ENCODE peak calls at places on chromosomes 11 and 22, in nine cellular contexts. One of them, this sample, is unnamed.

GRCh38 chr11:12224537-12224893 is 114.1 kb downstream of the MICAL2 start:
- DNase-seq in stimulated activated CD8-positive, alpha-beta memory T cell treated with anti-CD3 and anti-CD28 coated beads, Interleukin-4, amount 100 ng/mL, for 1 hour: peak
- DNase-seq in CD4-positive, alpha-beta T cell: peak
- DNase-seq in AG09309: no peak
- DNase-seq in GM23248: no peak
- DNase-seq in Peyer's patch: peak
- DNase-seq in GOT3: peak
- DNase-seq in myocyte: peak
- DNase-seq in Caco-2: no peak
- DNase-seq in this sample: peak

GRCh38 chr11:27902981-27903624 is 202.8 kb upstream of the BDNF start:
- DNase-seq in Caco-2: no peak
- DNase-seq in GM23248: peak
- DNase-seq in myocyte: no peak
- DNase-seq in AG09309: peak
- DNase-seq in Peyer's patch: no peak
- DNase-seq in GOT3: no peak
- DNase-seq in CD4-positive, alpha-beta T cell: no peak
- DNase-seq in stimulated activated CD8-positive, alpha-beta memory T cell treated with anti-CD3 and anti-CD28 coated beads, Interleukin-4, amount 100 ng/mL, for 1 hour: no peak
- DNase-seq in this sample: peak

GRCh38 chr11:103749158-103749557 is 287.3 kb upstream of the DDI1 start:
- DNase-seq in CD4-positive, alpha-beta T cell: no peak
- DNase-seq in Peyer's patch: no peak
- DNase-seq in GM23248: peak
- DNase-seq in Caco-2: no peak
- DNase-seq in myocyte: no peak
- DNase-seq in stimulated activated CD8-positive, alpha-beta memory T cell treated with anti-CD3 and anti-CD28 coated beads, Interleukin-4, amount 100 ng/mL, for 1 hour: no peak
- DNase-seq in GOT3: no peak
- DNase-seq in AG09309: no peak
- DNase-seq in this sample: peak

GRCh38 chr11:132983289-132983688 is 549.0 kb downstream of the OPCML start:
- DNase-seq in Peyer's patch: no peak
- DNase-seq in Caco-2: no peak
- DNase-seq in stimulated activated CD8-positive, alpha-beta memory T cell treated with anti-CD3 and anti-CD28 coated beads, Interleukin-4, amount 100 ng/mL, for 1 hour: no peak
- DNase-seq in AG09309: no peak
- DNase-seq in GOT3: no peak
- DNase-seq in CD4-positive, alpha-beta T cell: no peak
- DNase-seq in GM23248: no peak
- DNase-seq in myocyte: no peak
- DNase-seq in this sample: peak

GRCh38 chr11:65429724-65430405 is 7.3 kb downstream of the NEAT1 start:
- DNase-seq in Peyer's patch: peak
- DNase-seq in CD4-positive, alpha-beta T cell: no peak
- DNase-seq in Caco-2: no peak
- DNase-seq in stimulated activated CD8-positive, alpha-beta memory T cell treated with anti-CD3 and anti-CD28 coated beads, Interleukin-4, amount 100 ng/mL, for 1 hour: no peak
- DNase-seq in GM23248: peak
- DNase-seq in myocyte: peak
- DNase-seq in GOT3: no peak
- DNase-seq in AG09309: peak
- DNase-seq in this sample: peak

GRCh38 chr11:126914941-126915340 is 85.6 kb downstream of the KIRREL3 start:
- DNase-seq in Caco-2: no peak
- DNase-seq in Peyer's patch: no peak
- DNase-seq in stimulated activated CD8-positive, alpha-beta memory T cell treated with anti-CD3 and anti-CD28 coated beads, Interleukin-4, amount 100 ng/mL, for 1 hour: no peak
- DNase-seq in GOT3: no peak
- DNase-seq in GM23248: peak
- DNase-seq in myocyte: no peak
- DNase-seq in AG09309: peak
- DNase-seq in CD4-positive, alpha-beta T cell: no peak
- DNase-seq in this sample: peak

GRCh38 chr11:117917591-117917990 is 11.6 kb downstream of the TMPRSS13 start:
- DNase-seq in Peyer's patch: no peak
- DNase-seq in CD4-positive, alpha-beta T cell: no peak
- DNase-seq in AG09309: no peak
- DNase-seq in GM23248: no peak
- DNase-seq in GOT3: no peak
- DNase-seq in myocyte: no peak
- DNase-seq in Caco-2: no peak
- DNase-seq in stimulated activated CD8-positive, alpha-beta memory T cell treated with anti-CD3 and anti-CD28 coated beads, Interleukin-4, amount 100 ng/mL, for 1 hour: no peak
- DNase-seq in this sample: no peak

GRCh38 chr22:25027959-25028840 is 75.7 kb downstream of the KIAA1671 start:
- DNase-seq in stimulated activated CD8-positive, alpha-beta memory T cell treated with anti-CD3 and anti-CD28 coated beads, Interleukin-4, amount 100 ng/mL, for 1 hour: no peak
- DNase-seq in Peyer's patch: peak
- DNase-seq in Caco-2: peak
- DNase-seq in myocyte: peak
- DNase-seq in GOT3: no peak
- DNase-seq in AG09309: no peak
- DNase-seq in CD4-positive, alpha-beta T cell: no peak
- DNase-seq in GM23248: peak
- DNase-seq in this sample: peak

GRCh38 chr22:24230911-24231656 is 13.8 kb downstream of the GGT5 start:
- DNase-seq in AG09309: no peak
- DNase-seq in myocyte: no peak
- DNase-seq in stimulated activated CD8-positive, alpha-beta memory T cell treated with anti-CD3 and anti-CD28 coated beads, Interleukin-4, amount 100 ng/mL, for 1 hour: peak
- DNase-seq in Peyer's patch: peak
- DNase-seq in GOT3: no peak
- DNase-seq in CD4-positive, alpha-beta T cell: peak
- DNase-seq in GM23248: peak
- DNase-seq in Caco-2: peak
- DNase-seq in this sample: no peak

GRCh38 chr22:37492428-37493344 is 6.5 kb upstream of the MFNG start:
- DNase-seq in GOT3: no peak
- DNase-seq in AG09309: peak
- DNase-seq in myocyte: peak
- DNase-seq in Caco-2: peak
- DNase-seq in GM23248: peak
- DNase-seq in CD4-positive, alpha-beta T cell: peak
- DNase-seq in Peyer's patch: peak
- DNase-seq in stimulated activated CD8-positive, alpha-beta memory T cell treated with anti-CD3 and anti-CD28 coated beads, Interleukin-4, amount 100 ng/mL, for 1 hour: no peak
- DNase-seq in this sample: peak

GRCh38 chr22:43910178-43910695 is 13.4 kb upstream of the PNPLA3 start:
- DNase-seq in stimulated activated CD8-positive, alpha-beta memory T cell treated with anti-CD3 and anti-CD28 coated beads, Interleukin-4, amount 100 ng/mL, for 1 hour: no peak
- DNase-seq in AG09309: no peak
- DNase-seq in GOT3: no peak
- DNase-seq in GM23248: no peak
- DNase-seq in Caco-2: no peak
- DNase-seq in CD4-positive, alpha-beta T cell: no peak
- DNase-seq in myocyte: peak
- DNase-seq in Peyer's patch: no peak
- DNase-seq in this sample: no peak

GRCh38 chr11:29707924-29708323 is 308.9 kb downstream of the KCNA4 start:
- DNase-seq in CD4-positive, alpha-beta T cell: no peak
- DNase-seq in AG09309: no peak
- DNase-seq in Caco-2: no peak
- DNase-seq in GOT3: no peak
- DNase-seq in GM23248: no peak
- DNase-seq in myocyte: no peak
- DNase-seq in stimulated activated CD8-positive, alpha-beta memory T cell treated with anti-CD3 and anti-CD28 coated beads, Interleukin-4, amount 100 ng/mL, for 1 hour: no peak
- DNase-seq in Peyer's patch: no peak
- DNase-seq in this sample: no peak

GRCh38 chr22:45738206-45738605 is 66.6 kb downstream of the ATXN10 start:
- DNase-seq in stimulated activated CD8-positive, alpha-beta memory T cell treated with anti-CD3 and anti-CD28 coated beads, Interleukin-4, amount 100 ng/mL, for 1 hour: no peak
- DNase-seq in GOT3: no peak
- DNase-seq in CD4-positive, alpha-beta T cell: no peak
- DNase-seq in GM23248: peak
- DNase-seq in AG09309: no peak
- DNase-seq in Peyer's patch: no peak
- DNase-seq in Caco-2: no peak
- DNase-seq in myocyte: no peak
- DNase-seq in this sample: no peak

GRCh38 chr11:4523666-4524065 is 21.3 kb upstream of the OR52M1 start:
- DNase-seq in Caco-2: no peak
- DNase-seq in CD4-positive, alpha-beta T cell: no peak
- DNase-seq in AG09309: no peak
- DNase-seq in Peyer's patch: no peak
- DNase-seq in GOT3: no peak
- DNase-seq in GM23248: peak
- DNase-seq in stimulated activated CD8-positive, alpha-beta memory T cell treated with anti-CD3 and anti-CD28 coated beads, Interleukin-4, amount 100 ng/mL, for 1 hour: no peak
- DNase-seq in myocyte: peak
- DNase-seq in this sample: peak

GRCh38 chr11:125797641-125798040 is 9.7 kb downstream of the PATE3 start:
- DNase-seq in GOT3: no peak
- DNase-seq in myocyte: no peak
- DNase-seq in GM23248: no peak
- DNase-seq in stimulated activated CD8-positive, alpha-beta memory T cell treated with anti-CD3 and anti-CD28 coated beads, Interleukin-4, amount 100 ng/mL, for 1 hour: no peak
- DNase-seq in CD4-positive, alpha-beta T cell: no peak
- DNase-seq in Peyer's patch: no peak
- DNase-seq in Caco-2: no peak
- DNase-seq in AG09309: no peak
- DNase-seq in this sample: no peak

GRCh38 chr22:32850591-32851517 is 49.3 kb downstream of the TIMP3 start:
- DNase-seq in GOT3: no peak
- DNase-seq in myocyte: no peak
- DNase-seq in Peyer's patch: peak
- DNase-seq in GM23248: peak
- DNase-seq in AG09309: no peak
- DNase-seq in Caco-2: no peak
- DNase-seq in CD4-positive, alpha-beta T cell: no peak
- DNase-seq in stimulated activated CD8-positive, alpha-beta memory T cell treated with anti-CD3 and anti-CD28 coated beads, Interleukin-4, amount 100 ng/mL, for 1 hour: no peak
- DNase-seq in this sample: no peak

GRCh38 chr11:125593113-125593761 is 585 bp downstream of the STT3A start:
- DNase-seq in AG09309: no peak
- DNase-seq in stimulated activated CD8-positive, alpha-beta memory T cell treated with anti-CD3 and anti-CD28 coated beads, Interleukin-4, amount 100 ng/mL, for 1 hour: no peak
- DNase-seq in Peyer's patch: no peak
- DNase-seq in CD4-positive, alpha-beta T cell: no peak
- DNase-seq in myocyte: peak
- DNase-seq in GOT3: no peak
- DNase-seq in Caco-2: no peak
- DNase-seq in GM23248: peak
- DNase-seq in this sample: peak

GRCh38 chr11:110376711-110377324 is 52.9 kb upstream of the FDX1 start:
- DNase-seq in stimulated activated CD8-positive, alpha-beta memory T cell treated with anti-CD3 and anti-CD28 coated beads, Interleukin-4, amount 100 ng/mL, for 1 hour: no peak
- DNase-seq in Peyer's patch: peak
- DNase-seq in GOT3: no peak
- DNase-seq in AG09309: peak
- DNase-seq in Caco-2: peak
- DNase-seq in myocyte: peak
- DNase-seq in CD4-positive, alpha-beta T cell: no peak
- DNase-seq in GM23248: peak
- DNase-seq in this sample: peak

GRCh38 chr11:17077240-17077519 is 287 bp downstream of the RPS13 start:
- DNase-seq in Peyer's patch: no peak
- DNase-seq in Caco-2: no peak
- DNase-seq in GM23248: peak
- DNase-seq in myocyte: no peak
- DNase-seq in CD4-positive, alpha-beta T cell: no peak
- DNase-seq in AG09309: no peak
- DNase-seq in stimulated activated CD8-positive, alpha-beta memory T cell treated with anti-CD3 and anti-CD28 coated beads, Interleukin-4, amount 100 ng/mL, for 1 hour: peak
- DNase-seq in GOT3: no peak
- DNase-seq in this sample: no peak

GRCh38 chr22:26681395-26681821 is 24.0 kb downstream of the MIAT start:
- DNase-seq in GOT3: no peak
- DNase-seq in Caco-2: peak
- DNase-seq in Peyer's patch: no peak
- DNase-seq in CD4-positive, alpha-beta T cell: no peak
- DNase-seq in myocyte: peak
- DNase-seq in GM23248: peak
- DNase-seq in AG09309: no peak
- DNase-seq in stimulated activated CD8-positive, alpha-beta memory T cell treated with anti-CD3 and anti-CD28 coated beads, Interleukin-4, amount 100 ng/mL, for 1 hour: no peak
- DNase-seq in this sample: peak

GRCh38 chr22:30705710-30706651 is 11.3 kb downstream of the OSBP2 start:
- DNase-seq in stimulated activated CD8-positive, alpha-beta memory T cell treated with anti-CD3 and anti-CD28 coated beads, Interleukin-4, amount 100 ng/mL, for 1 hour: no peak
- DNase-seq in Caco-2: no peak
- DNase-seq in CD4-positive, alpha-beta T cell: no peak
- DNase-seq in myocyte: peak
- DNase-seq in AG09309: peak
- DNase-seq in GM23248: peak
- DNase-seq in GOT3: peak
- DNase-seq in Peyer's patch: no peak
- DNase-seq in this sample: peak

GRCh38 chr11:26960265-26960664 is 33.6 kb upstream of the FIBIN start:
- DNase-seq in AG09309: no peak
- DNase-seq in Peyer's patch: no peak
- DNase-seq in CD4-positive, alpha-beta T cell: no peak
- DNase-seq in Caco-2: no peak
- DNase-seq in GM23248: peak
- DNase-seq in GOT3: no peak
- DNase-seq in myocyte: no peak
- DNase-seq in stimulated activated CD8-positive, alpha-beta memory T cell treated with anti-CD3 and anti-CD28 coated beads, Interleukin-4, amount 100 ng/mL, for 1 hour: no peak
- DNase-seq in this sample: no peak

GRCh38 chr11:9132203-9132878 is 40.9 kb upstream of the SCUBE2 start:
- DNase-seq in GOT3: no peak
- DNase-seq in myocyte: no peak
- DNase-seq in CD4-positive, alpha-beta T cell: no peak
- DNase-seq in GM23248: peak
- DNase-seq in Caco-2: no peak
- DNase-seq in stimulated activated CD8-positive, alpha-beta memory T cell treated with anti-CD3 and anti-CD28 coated beads, Interleukin-4, amount 100 ng/mL, for 1 hour: no peak
- DNase-seq in Peyer's patch: no peak
- DNase-seq in AG09309: no peak
- DNase-seq in this sample: peak

GRCh38 chr11:126337121-126337471 is 18.4 kb upstream of the ST3GAL4 start:
- DNase-seq in Peyer's patch: no peak
- DNase-seq in Caco-2: no peak
- DNase-seq in stimulated activated CD8-positive, alpha-beta memory T cell treated with anti-CD3 and anti-CD28 coated beads, Interleukin-4, amount 100 ng/mL, for 1 hour: no peak
- DNase-seq in CD4-positive, alpha-beta T cell: no peak
- DNase-seq in myocyte: no peak
- DNase-seq in GM23248: no peak
- DNase-seq in AG09309: no peak
- DNase-seq in GOT3: no peak
- DNase-seq in this sample: no peak

GRCh38 chr11:1917523-1918435 is 1.7 kb upstream of the TNNT3 start:
- DNase-seq in Caco-2: no peak
- DNase-seq in myocyte: peak
- DNase-seq in stimulated activated CD8-positive, alpha-beta memory T cell treated with anti-CD3 and anti-CD28 coated beads, Interleukin-4, amount 100 ng/mL, for 1 hour: no peak
- DNase-seq in AG09309: no peak
- DNase-seq in GM23248: peak
- DNase-seq in GOT3: no peak
- DNase-seq in CD4-positive, alpha-beta T cell: no peak
- DNase-seq in Peyer's patch: no peak
- DNase-seq in this sample: no peak

GRCh38 chr11:85935751-85936150 is 80.6 kb downstream of the CCDC83 start:
- DNase-seq in stimulated activated CD8-positive, alpha-beta memory T cell treated with anti-CD3 and anti-CD28 coated beads, Interleukin-4, amount 100 ng/mL, for 1 hour: no peak
- DNase-seq in myocyte: no peak
- DNase-seq in AG09309: no peak
- DNase-seq in CD4-positive, alpha-beta T cell: no peak
- DNase-seq in Caco-2: no peak
- DNase-seq in GOT3: no peak
- DNase-seq in GM23248: no peak
- DNase-seq in Peyer's patch: no peak
- DNase-seq in this sample: no peak

GRCh38 chr22:44550666-44551491 is 52.8 kb upstream of the RTL6 start:
- DNase-seq in CD4-positive, alpha-beta T cell: no peak
- DNase-seq in GOT3: peak
- DNase-seq in Caco-2: no peak
- DNase-seq in stimulated activated CD8-positive, alpha-beta memory T cell treated with anti-CD3 and anti-CD28 coated beads, Interleukin-4, amount 100 ng/mL, for 1 hour: no peak
- DNase-seq in myocyte: peak
- DNase-seq in AG09309: peak
- DNase-seq in GM23248: peak
- DNase-seq in Peyer's patch: peak
- DNase-seq in this sample: peak

GRCh38 chr22:35459423-35459894 is 59.5 kb downstream of the MCM5 start:
- DNase-seq in GOT3: no peak
- DNase-seq in AG09309: no peak
- DNase-seq in GM23248: no peak
- DNase-seq in CD4-positive, alpha-beta T cell: no peak
- DNase-seq in myocyte: no peak
- DNase-seq in Peyer's patch: no peak
- DNase-seq in stimulated activated CD8-positive, alpha-beta memory T cell treated with anti-CD3 and anti-CD28 coated beads, Interleukin-4, amount 100 ng/mL, for 1 hour: no peak
- DNase-seq in Caco-2: no peak
- DNase-seq in this sample: no peak

GRCh38 chr11:2987881-2988280 is 4.2 kb downstream of the NAP1L4 start:
- DNase-seq in GOT3: no peak
- DNase-seq in myocyte: no peak
- DNase-seq in stimulated activated CD8-positive, alpha-beta memory T cell treated with anti-CD3 and anti-CD28 coated beads, Interleukin-4, amount 100 ng/mL, for 1 hour: no peak
- DNase-seq in GM23248: peak
- DNase-seq in CD4-positive, alpha-beta T cell: peak
- DNase-seq in Caco-2: no peak
- DNase-seq in AG09309: no peak
- DNase-seq in Peyer's patch: no peak
- DNase-seq in this sample: peak

GRCh38 chr22:46708766-46709330 is 29.2 kb downstream of the CERK start:
- DNase-seq in GOT3: no peak
- DNase-seq in AG09309: no peak
- DNase-seq in Peyer's patch: no peak
- DNase-seq in stimulated activated CD8-positive, alpha-beta memory T cell treated with anti-CD3 and anti-CD28 coated beads, Interleukin-4, amount 100 ng/mL, for 1 hour: no peak
- DNase-seq in Caco-2: no peak
- DNase-seq in CD4-positive, alpha-beta T cell: no peak
- DNase-seq in myocyte: no peak
- DNase-seq in GM23248: no peak
- DNase-seq in this sample: no peak

GRCh38 chr11:96424693-96425092 is 34.9 kb downstream of the JRKL start:
- DNase-seq in CD4-positive, alpha-beta T cell: no peak
- DNase-seq in Caco-2: no peak
- DNase-seq in GOT3: no peak
- DNase-seq in AG09309: peak
- DNase-seq in GM23248: peak
- DNase-seq in Peyer's patch: no peak
- DNase-seq in stimulated activated CD8-positive, alpha-beta memory T cell treated with anti-CD3 and anti-CD28 coated beads, Interleukin-4, amount 100 ng/mL, for 1 hour: no peak
- DNase-seq in myocyte: peak
- DNase-seq in this sample: peak

This sample was measured in astrocyte of the hippocampus.